ENCODE peak calls at places on chromosome 13, in six cellular contexts. One of them, this sample, is unnamed.

GRCh38 chr13:100650321-100650720 is 24.3 kb downstream of the TMTC4 start:
- DNase-seq in neuronal stem cell: no peak
- DNase-seq in IMR-90: no peak
- DNase-seq in H9: no peak
- DNase-seq in H1: no peak
- DNase-seq in mesenchymal stem cell: no peak
- DNase-seq in this sample: no peak

GRCh38 chr13:99572921-99573320 is 71.6 kb downstream of the TM9SF2 start:
- DNase-seq in neuronal stem cell: no peak
- DNase-seq in IMR-90: no peak
- DNase-seq in H9: no peak
- DNase-seq in H1: no peak
- DNase-seq in mesenchymal stem cell: no peak
- DNase-seq in this sample: no peak

GRCh38 chr13:65292488-65292901 is 1937.6 kb downstream of the PCDH9 start:
- DNase-seq in neuronal stem cell: no peak
- DNase-seq in IMR-90: peak; percentile 86
- DNase-seq in H9: peak; percentile 28
- DNase-seq in H1: peak; percentile 3
- DNase-seq in mesenchymal stem cell: peak; percentile 79
- DNase-seq in this sample: peak; percentile 96

GRCh38 chr13:45180713-45181601 is 19.9 kb downstream of the KCTD4 start:
- DNase-seq in neuronal stem cell: no peak
- DNase-seq in IMR-90: peak; percentile 46
- DNase-seq in H9: no peak
- DNase-seq in H1: no peak
- DNase-seq in mesenchymal stem cell: no peak
- DNase-seq in this sample: no peak

GRCh38 chr13:94122300-94122699 is 357.2 kb downstream of the DCT start:
- DNase-seq in neuronal stem cell: no peak
- DNase-seq in IMR-90: no peak
- DNase-seq in H9: no peak
- DNase-seq in H1: no peak
- DNase-seq in mesenchymal stem cell: no peak
- DNase-seq in this sample: no peak

GRCh38 chr13:111639196-111639705 is 318.8 kb downstream of the TEX29 start:
- DNase-seq in neuronal stem cell: no peak
- DNase-seq in IMR-90: no peak
- DNase-seq in H9: peak; percentile 10
- DNase-seq in H1: no peak
- DNase-seq in mesenchymal stem cell: no peak
- DNase-seq in this sample: no peak

GRCh38 chr13:27053902-27054595 is 117.6 kb downstream of the USP12 start:
- DNase-seq in neuronal stem cell: no peak
- DNase-seq in IMR-90: peak; percentile 88
- DNase-seq in H9: no peak
- DNase-seq in H1: no peak
- DNase-seq in mesenchymal stem cell: peak; percentile 70
- DNase-seq in this sample: peak; percentile 56

GRCh38 chr13:33411312-33411711 is 125.8 kb upstream of the STARD13 start:
- DNase-seq in neuronal stem cell: no peak
- DNase-seq in IMR-90: no peak
- DNase-seq in H9: no peak
- DNase-seq in H1: no peak
- DNase-seq in mesenchymal stem cell: no peak
- DNase-seq in this sample: no peak

GRCh38 chr13:48977973-48978372 is 2.3 kb downstream of the FNDC3A start:
- DNase-seq in neuronal stem cell: no peak
- DNase-seq in IMR-90: peak; percentile 57
- DNase-seq in H9: no peak
- DNase-seq in H1: no peak
- DNase-seq in mesenchymal stem cell: no peak
- DNase-seq in this sample: no peak

GRCh38 chr13:73809561-73809960 is 324.6 kb downstream of the KLF12 start:
- DNase-seq in neuronal stem cell: no peak
- DNase-seq in IMR-90: peak; percentile 87
- DNase-seq in H9: no peak
- DNase-seq in H1: no peak
- DNase-seq in mesenchymal stem cell: peak; percentile 59
- DNase-seq in this sample: no peak

GRCh38 chr13:45500492-45501174 is 35.9 kb downstream of the COG3 start:
- DNase-seq in neuronal stem cell: no peak
- DNase-seq in IMR-90: peak; percentile 96
- DNase-seq in H9: no peak
- DNase-seq in H1: no peak
- DNase-seq in mesenchymal stem cell: peak; percentile 78
- DNase-seq in this sample: peak; percentile 35

DNA sequence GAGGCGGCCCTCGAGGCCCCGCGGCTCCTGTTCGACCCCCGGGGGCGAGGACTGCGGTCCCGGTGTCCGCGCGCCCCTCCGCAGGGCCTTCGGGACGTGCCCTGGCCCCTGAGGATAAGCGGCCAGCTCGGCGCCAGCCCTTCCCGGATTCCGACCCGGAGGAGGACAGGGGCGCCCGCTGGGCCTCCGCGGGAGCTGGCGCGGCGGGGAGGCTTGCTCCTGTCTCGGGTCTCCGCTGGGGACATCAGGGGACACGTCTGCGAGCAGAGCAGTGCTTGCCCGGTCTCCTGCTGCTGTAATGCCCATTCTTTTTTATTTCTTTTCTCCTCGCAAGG is 828 bp downstream of the B3GLCT start:
- DNase-seq in neuronal stem cell: peak; percentile 36
- DNase-seq in IMR-90: no peak
- DNase-seq in H9: peak; percentile 47
- DNase-seq in H1: no peak
- DNase-seq in mesenchymal stem cell: peak; percentile 56
- DNase-seq in this sample: peak; percentile 53
- H3K18ac ChIP-seq in neuronal stem cell: peak overlapping the region; percentile 95
- H3K18ac ChIP-seq in IMR-90: no peak overlapping the region
- H3K18ac ChIP-seq in H9: no peak overlapping the region
- H3K18ac ChIP-seq in H1: no peak overlapping the region
- H3K18ac ChIP-seq in mesenchymal stem cell: peak overlapping the region; percentile 60
- H3K18ac ChIP-seq in this sample: peak overlapping the region; percentile 20

DNA sequence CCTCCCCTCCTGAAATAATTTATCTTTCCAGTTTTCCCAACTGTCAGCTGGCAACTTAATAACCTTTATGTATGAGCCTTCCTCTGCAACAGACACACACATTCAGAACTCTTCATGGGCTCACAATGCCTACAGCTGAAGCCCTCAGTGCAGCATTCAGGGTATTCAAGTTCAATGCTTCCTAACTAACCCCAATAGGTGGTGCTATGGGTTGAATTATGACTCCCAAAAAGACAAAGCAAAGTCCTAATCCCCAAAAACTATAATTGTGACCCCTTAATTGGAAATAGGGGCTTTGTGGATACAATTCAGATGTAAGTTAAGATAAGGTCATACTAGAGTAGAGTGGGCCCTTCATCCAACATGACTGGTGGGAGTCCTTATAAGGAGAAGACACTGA is 202.2 kb downstream of the SUCLA2 start:
- DNase-seq in neuronal stem cell: no peak
- DNase-seq in IMR-90: peak; percentile 21
- DNase-seq in H9: no peak
- DNase-seq in H1: no peak
- DNase-seq in mesenchymal stem cell: peak; percentile 19
- DNase-seq in this sample: peak; percentile 46
- H4K8ac ChIP-seq in neuronal stem cell: no peak overlapping the region
- H4K8ac ChIP-seq in IMR-90: no peak overlapping the region
- H4K8ac ChIP-seq in H9: no peak overlapping the region
- H4K8ac ChIP-seq in H1: no peak overlapping the region
- H4K8ac ChIP-seq in mesenchymal stem cell: no peak overlapping the region
- H4K8ac ChIP-seq in this sample: no peak overlapping the region

GRCh38 chr13:42819712-42820111 is 38.3 kb downstream of the FAM216B start:
- DNase-seq in neuronal stem cell: no peak
- DNase-seq in IMR-90: no peak
- DNase-seq in H9: no peak
- DNase-seq in H1: no peak
- DNase-seq in mesenchymal stem cell: no peak
- DNase-seq in this sample: no peak
- H2BK15ac ChIP-seq in neuronal stem cell: no peak overlapping the region
- H2BK15ac ChIP-seq in IMR-90: peak overlapping the region; percentile 27
- H2BK15ac ChIP-seq in H9: no peak overlapping the region
- H2BK15ac ChIP-seq in H1: no peak overlapping the region
- H2BK15ac ChIP-seq in mesenchymal stem cell: no peak overlapping the region
- H2BK15ac ChIP-seq in this sample: no peak overlapping the region

GRCh38 chr13:98474761-98475160 is 102.1 kb downstream of the STK24 start:
- DNase-seq in neuronal stem cell: no peak
- DNase-seq in IMR-90: no peak
- DNase-seq in H9: no peak
- DNase-seq in H1: no peak
- DNase-seq in mesenchymal stem cell: no peak
- DNase-seq in this sample: no peak
- H3K18ac ChIP-seq in neuronal stem cell: peak overlapping the region; percentile 85
- H3K18ac ChIP-seq in IMR-90: no peak overlapping the region
- H3K18ac ChIP-seq in H9: no peak overlapping the region
- H3K18ac ChIP-seq in H1: no peak overlapping the region
- H3K18ac ChIP-seq in mesenchymal stem cell: peak overlapping the region; percentile 42
- H3K18ac ChIP-seq in this sample: no peak overlapping the region

DNA sequence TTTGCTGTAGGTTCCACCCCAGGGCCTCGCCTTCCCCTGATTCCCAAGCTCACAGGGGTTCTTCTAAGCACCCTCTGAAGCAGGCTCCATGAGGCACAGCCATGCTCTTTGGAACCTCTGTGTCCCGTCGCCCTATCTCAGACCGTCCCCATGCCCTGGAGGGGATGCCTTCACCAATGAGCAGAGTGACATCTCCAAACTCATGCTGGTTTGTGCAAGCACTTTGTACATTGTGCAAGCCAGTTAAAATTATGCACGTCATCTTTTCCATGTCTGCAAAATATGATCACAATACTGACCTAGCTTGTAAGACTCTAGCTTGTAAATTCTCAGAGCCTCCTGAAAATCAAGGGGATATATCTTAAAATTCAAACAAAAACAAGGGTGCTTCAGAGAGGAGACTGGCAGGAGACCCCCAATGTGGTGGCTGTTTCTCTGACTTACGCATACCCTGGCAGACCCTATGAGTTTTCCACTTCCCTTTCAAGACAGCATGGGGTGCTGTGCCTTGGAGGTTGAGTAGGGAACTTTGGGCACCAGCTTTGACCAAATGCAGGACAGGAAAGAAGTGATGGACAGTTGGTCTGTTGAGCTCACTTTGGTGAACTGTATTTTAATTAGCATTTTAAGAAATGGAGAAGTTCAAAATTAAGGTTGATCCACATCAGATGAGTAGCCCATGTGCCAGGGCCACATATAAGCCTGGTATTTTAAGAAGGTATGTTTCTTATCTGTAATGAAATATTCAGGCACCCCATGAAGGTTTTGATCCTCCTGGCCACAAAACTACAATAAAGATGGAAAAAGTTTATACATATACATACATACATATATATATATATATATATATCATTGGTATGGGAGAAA is 46.2 kb upstream of the RAP2A start:
- DNase-seq in neuronal stem cell: no peak
- DNase-seq in IMR-90: no peak
- DNase-seq in H9: no peak
- DNase-seq in H1: no peak
- DNase-seq in mesenchymal stem cell: no peak
- DNase-seq in this sample: no peak
- H4K8ac ChIP-seq in neuronal stem cell: no peak overlapping the region
- H4K8ac ChIP-seq in IMR-90: no peak overlapping the region
- H4K8ac ChIP-seq in H9: no peak overlapping the region
- H4K8ac ChIP-seq in H1: no peak overlapping the region
- H4K8ac ChIP-seq in mesenchymal stem cell: no peak overlapping the region
- H4K8ac ChIP-seq in this sample: no peak overlapping the region

GRCh38 chr13:35131471-35131870 is 189.4 kb downstream of the NBEA start:
- DNase-seq in neuronal stem cell: no peak
- DNase-seq in IMR-90: no peak
- DNase-seq in H9: no peak
- DNase-seq in H1: no peak
- DNase-seq in mesenchymal stem cell: no peak
- DNase-seq in this sample: no peak

DNA sequence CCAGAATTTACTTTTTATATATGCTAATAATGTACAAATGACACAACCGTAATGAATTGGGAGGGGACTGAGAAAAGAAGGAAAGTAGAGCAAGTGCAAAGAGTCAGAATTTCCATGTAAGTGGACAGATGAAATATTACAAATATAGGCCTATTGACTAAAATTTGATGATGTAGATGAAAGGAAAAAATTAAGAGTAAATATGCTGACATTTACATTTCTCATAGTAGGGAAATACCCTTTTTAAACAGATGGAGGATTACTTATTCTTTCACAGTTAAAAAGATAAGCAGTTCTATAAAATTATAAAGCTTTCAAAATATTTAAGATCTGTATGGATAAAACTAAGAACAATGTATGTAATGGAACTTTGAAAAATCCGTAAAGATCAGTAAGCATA is 185.4 kb downstream of the NBEA start:
- DNase-seq in neuronal stem cell: no peak
- DNase-seq in IMR-90: no peak
- DNase-seq in H9: no peak
- DNase-seq in H1: no peak
- DNase-seq in mesenchymal stem cell: no peak
- DNase-seq in this sample: no peak
- H2BK15ac ChIP-seq in neuronal stem cell: no peak overlapping the region
- H2BK15ac ChIP-seq in IMR-90: no peak overlapping the region
- H2BK15ac ChIP-seq in H9: no peak overlapping the region
- H2BK15ac ChIP-seq in H1: no peak overlapping the region
- H2BK15ac ChIP-seq in mesenchymal stem cell: no peak overlapping the region
- H2BK15ac ChIP-seq in this sample: no peak overlapping the region

GRCh38 chr13:95128045-95128643 is 173.1 kb downstream of the ABCC4 start:
- DNase-seq in neuronal stem cell: no peak
- DNase-seq in IMR-90: no peak
- DNase-seq in H9: no peak
- DNase-seq in H1: no peak
- DNase-seq in mesenchymal stem cell: no peak
- DNase-seq in this sample: no peak

GRCh38 chr13:95123726-95124125 is 177.5 kb downstream of the ABCC4 start:
- DNase-seq in neuronal stem cell: no peak
- DNase-seq in IMR-90: no peak
- DNase-seq in H9: no peak
- DNase-seq in H1: no peak
- DNase-seq in mesenchymal stem cell: no peak
- DNase-seq in this sample: no peak

GRCh38 chr13:95121516-95121915 is 179.7 kb downstream of the ABCC4 start:
- DNase-seq in neuronal stem cell: no peak
- DNase-seq in IMR-90: no peak
- DNase-seq in H9: no peak
- DNase-seq in H1: no peak
- DNase-seq in mesenchymal stem cell: no peak
- DNase-seq in this sample: no peak

GRCh38 chr13:95122063-95122462 is 179.2 kb downstream of the ABCC4 start:
- DNase-seq in neuronal stem cell: no peak
- DNase-seq in IMR-90: peak; percentile 11
- DNase-seq in H9: no peak
- DNase-seq in H1: no peak
- DNase-seq in mesenchymal stem cell: peak; percentile 31
- DNase-seq in this sample: no peak

GRCh38 chr13:95124959-95125358 is 176.3 kb downstream of the ABCC4 start:
- DNase-seq in neuronal stem cell: no peak
- DNase-seq in IMR-90: no peak
- DNase-seq in H9: no peak
- DNase-seq in H1: no peak
- DNase-seq in mesenchymal stem cell: no peak
- DNase-seq in this sample: no peak
- H3K18ac ChIP-seq in neuronal stem cell: no peak overlapping the region
- H3K18ac ChIP-seq in IMR-90: no peak overlapping the region
- H3K18ac ChIP-seq in H9: no peak overlapping the region
- H3K18ac ChIP-seq in H1: no peak overlapping the region
- H3K18ac ChIP-seq in mesenchymal stem cell: no peak overlapping the region
- H3K18ac ChIP-seq in this sample: no peak overlapping the region

This sample was measured in mesendoderm.